ENCODE peak calls at places on chromosomes 4 and X, in four cellular contexts. B is cardiac muscle cell, V is DND-41, Z is epithelial cell of esophagus. Y is an unnamed sample.

GRCh38 chrX:82081027-82081426 is 879.1 kb downstream of the SH3BGRL start:
- DNase-seq in Z (no peak), V (no peak), B (no peak), Y (no peak)

GRCh38 chr4:143196323-143196722 is 11.6 kb downstream of the USP38 start:
- DNase-seq in B (no peak), V (no peak), Z (no peak), Y (no peak)

GRCh38 chr4:118765399-118765798 is 70.5 kb downstream of the SEC24D start:
- DNase-seq in B (peak), Z (peak), V (no peak), Y (no peak)

GRCh38 chr4:137739391-137739790 is 207.1 kb upstream of the PCDH18 start:
- DNase-seq in B (no peak), V (no peak), Z (no peak), Y (no peak)

GRCh38 chrX:153981771-153982533 is 9.4 kb downstream of the TMEM187 start:
- DNase-seq in V (peak), Z (no peak), B (no peak), Y (peak)

GRCh38 chr4:87882321-87882720 is 49.6 kb downstream of the MEPE start:
- DNase-seq in B (peak), V (no peak), Z (no peak), Y (no peak)

GRCh38 chrX:118745570-118745969 is 18.2 kb downstream of the IL13RA1 start:
- DNase-seq in B (peak), Z (peak), V (no peak), Y (no peak)

GRCh38 chrX:137567474-137568232 is 1.7 kb downstream of the ZIC3 start:
- DNase-seq in Z (no peak), B (no peak), V (no peak), Y (no peak)

GRCh38 chr4:41859106-41859505 is 76.1 kb upstream of the TMEM33 start:
- DNase-seq in B (no peak), Z (no peak), V (no peak), Y (no peak)

GRCh38 chr4:28225005-28225404 is 1364.4 kb downstream of the STIM2 start:
- DNase-seq in B (peak), Z (peak), V (no peak), Y (no peak)
- TF ChIP-seq CTCF in B (peak), Z (peak), V (no peak), Y (no peak)

DNA sequence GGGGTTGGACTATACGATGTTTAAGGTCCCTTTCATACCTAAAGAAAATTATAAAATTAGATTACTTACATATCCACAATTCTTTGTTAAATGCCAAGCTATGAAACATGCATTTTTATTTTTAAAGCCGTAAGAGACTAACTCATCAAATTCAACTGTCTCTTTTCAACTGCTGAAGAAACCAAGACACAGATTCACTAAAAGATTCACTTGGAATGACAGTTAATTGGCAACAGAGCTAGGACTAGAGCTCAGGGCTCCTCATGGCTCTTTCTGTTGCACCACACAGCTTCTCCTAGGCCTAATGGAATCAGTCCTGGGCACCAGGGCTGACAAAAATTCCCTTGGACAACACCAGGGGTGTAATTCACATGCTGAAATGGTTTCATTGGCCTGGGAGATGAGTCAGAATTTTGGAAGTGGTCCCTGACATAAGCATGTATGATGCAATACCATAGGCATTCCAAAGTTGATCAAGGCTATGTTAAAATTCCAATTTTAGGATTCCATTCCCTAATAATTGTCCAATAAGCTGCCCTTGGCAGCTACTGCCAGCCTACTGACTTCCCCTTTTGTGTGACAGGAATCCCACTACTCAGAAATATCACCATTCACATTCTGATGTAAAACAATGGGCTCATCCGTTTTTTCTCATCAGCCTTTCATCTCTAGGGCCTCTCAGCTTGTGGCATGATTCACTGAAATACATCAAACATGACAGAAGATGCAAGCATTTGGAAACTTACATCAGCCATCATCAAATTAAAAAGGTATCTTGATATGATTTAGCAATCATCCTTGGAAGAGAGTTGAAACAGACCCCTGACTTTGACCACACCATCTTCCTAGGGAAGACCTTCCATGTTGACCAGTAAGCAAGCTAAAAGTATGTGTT is 54.2 kb downstream of the PLAC1 start:
- DNase-seq in V (no peak), Z (peak), B (peak), Y (no peak)
- TF ChIP-seq CTCF in V (no peak), Z (peak), B (peak), Y (no peak)

GRCh38 chr4:186149872-186150271 is 41.5 kb upstream of the CYP4V2 start:
- DNase-seq in B (peak), V (peak), Z (peak), Y (peak)
- TF ChIP-seq CTCF in B (peak), V (peak), Z (peak), Y (peak)

GRCh38 chr4:174870311-174870710 is 41.3 kb upstream of the GLRA3 start:
- DNase-seq in Z (no peak), B (no peak), V (no peak), Y (no peak)

GRCh38 chr4:174867893-174868292 is 38.8 kb upstream of the GLRA3 start:
- DNase-seq in V (no peak), B (no peak), Z (no peak), Y (no peak)

GRCh38 chr4:174869334-174869733 is 40.3 kb upstream of the GLRA3 start:
- DNase-seq in V (no peak), B (no peak), Z (no peak), Y (no peak)

GRCh38 chr4:174864031-174864430 is 35.0 kb upstream of the GLRA3 start:
- DNase-seq in B (no peak), Z (no peak), V (no peak), Y (no peak)

DNA sequence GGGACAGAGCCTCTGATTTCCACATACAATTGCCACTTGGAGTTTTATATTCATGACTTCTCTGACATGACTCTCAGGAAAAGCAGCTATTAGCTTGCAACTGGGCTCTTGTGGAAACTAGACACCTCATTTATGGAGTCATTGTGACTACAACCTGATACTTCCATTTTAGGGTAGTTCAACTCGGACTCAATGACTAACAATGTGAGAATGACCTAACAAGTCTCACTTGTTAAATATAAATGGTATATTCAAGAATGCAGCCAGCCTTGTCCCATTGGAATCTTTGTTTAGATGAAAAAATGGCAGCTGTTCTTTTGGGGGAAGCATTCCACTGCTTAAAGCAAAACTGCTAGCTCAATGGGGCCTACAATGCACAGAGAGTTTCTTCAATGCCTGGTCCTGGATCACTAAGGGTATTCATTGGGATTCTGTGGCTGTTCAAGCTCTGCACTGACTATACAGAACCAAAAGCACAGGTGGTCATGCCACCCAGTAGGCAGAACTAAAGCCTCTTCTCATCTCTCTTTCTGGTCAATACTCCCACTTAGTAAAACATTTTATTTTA is 36.5 kb upstream of the GLRA3 start:
- DNase-seq in Z (no peak), V (no peak), B (no peak), Y (no peak)
- TF ChIP-seq CTCF in Z (no peak), V (no peak), B (no peak), Y (no peak)